ENCODE peak calls at places on chromosomes 5 and 9, in ten cellular contexts. D, S, E, Z, X, T, Y, A, G and V are unnamed samples.

GRCh38 chr5:50968296-50969206 is 302.1 kb downstream of the PARP8 start:
- DNase-seq in D (no peak), S (no peak), E (no peak), Z (no peak), X (no peak), T (no peak), Y (no peak), A (no peak), G (no peak), V (no peak)

GRCh38 chr5:160330212-160330611 is 17.8 kb upstream of the CCNJL start:
- DNase-seq in D (no peak), S (no peak), E (no peak), Z (no peak), X (no peak), T (no peak), Y (no peak), A (no peak), G (no peak), V (no peak)

GRCh38 chr5:155128786-155129512 is 115.4 kb downstream of the KIF4B start:
- DNase-seq in D (no peak), S (no peak), E (no peak), Z (no peak), X (no peak), T (no peak), Y (no peak), A (peak), G (no peak), V (no peak)

GRCh38 chr9:132232522-132232921 is 70.7 kb downstream of the NTNG2 start:
- DNase-seq in D (no peak), S (no peak), E (no peak), Z (no peak), X (no peak), T (no peak), Y (no peak), A (no peak), G (no peak), V (no peak)

GRCh38 chr9:94097788-94098413 is 13.6 kb downstream of the PTPDC1 start:
- DNase-seq in D (no peak), S (peak), E (peak), Z (no peak), X (no peak), T (no peak), Y (no peak), A (peak), G (no peak), V (no peak)

GRCh38 chr9:137064027-137064879 is 6.1 kb downstream of the SAPCD2 start:
- DNase-seq in D (no peak), S (no peak), E (peak), Z (peak), X (peak), T (no peak), Y (peak), A (peak), G (no peak), V (peak)

GRCh38 chr9:31776471-31776870 is 608.0 kb upstream of the ACO1 start:
- DNase-seq in D (no peak), S (no peak), E (no peak), Z (no peak), X (no peak), T (no peak), Y (no peak), A (no peak), G (no peak), V (no peak)

GRCh38 chr5:133523013-133523658 is 89.2 kb downstream of the FSTL4 start:
- DNase-seq in D (no peak), S (no peak), E (no peak), Z (no peak), X (no peak), T (no peak), Y (no peak), A (no peak), G (no peak), V (no peak)

DNA sequence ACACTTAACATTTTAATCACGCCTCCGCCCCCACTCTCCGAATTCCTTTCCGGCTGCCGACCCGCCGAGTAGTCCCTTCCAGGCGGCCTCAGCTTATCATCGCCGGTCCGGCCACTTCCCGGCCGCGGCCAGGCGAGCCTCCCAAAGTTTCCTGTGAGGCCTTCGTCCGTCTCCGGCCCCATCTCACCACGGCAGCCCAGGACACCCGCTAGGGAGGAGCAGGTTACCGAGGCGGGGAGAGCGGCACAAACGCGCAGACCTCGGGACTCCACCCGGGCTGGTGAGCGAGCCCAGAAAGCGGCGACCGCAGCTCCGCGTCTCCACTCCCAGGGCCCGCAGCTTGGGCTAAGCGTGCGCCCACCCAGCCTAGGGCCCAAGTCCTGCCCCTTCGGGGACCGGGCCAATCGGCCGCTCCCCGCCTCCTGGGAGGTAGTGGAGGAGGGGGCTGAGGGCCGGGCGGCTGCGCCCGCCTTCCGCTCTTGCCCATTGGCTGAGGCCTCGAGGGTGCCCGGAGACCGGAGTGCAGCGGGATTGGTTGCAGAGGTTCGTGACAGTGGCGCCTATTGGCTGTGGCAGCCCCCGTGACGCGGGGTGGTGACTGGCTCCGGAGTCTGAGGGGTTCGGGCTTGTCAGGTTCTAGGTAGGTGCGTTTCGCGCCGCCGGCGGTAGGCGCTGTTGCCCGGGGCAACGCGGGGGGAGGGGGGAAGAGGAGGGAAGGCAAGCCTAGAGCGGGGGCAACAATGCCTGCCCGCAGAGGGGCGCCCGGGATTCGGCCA is 845 bp downstream of the FER start:
- DNase-seq in D (peak), S (peak), E (peak), Z (peak), X (peak), T (peak), Y (peak), A (peak), G (peak), V (peak)
- TF ChIP-seq CTCF in D (no peak), S (no peak), E (no peak), Z (no peak), X (peak), T (no peak), Y (peak), A (no peak), G (no peak), V (no peak)

GRCh38 chr9:2720179-2720654 is 2.9 kb downstream of the KCNV2 start:
- DNase-seq in D (no peak), S (no peak), E (no peak), Z (no peak), X (no peak), T (no peak), Y (no peak), A (no peak), G (no peak), V (no peak)
- TF ChIP-seq CTCF in D (no peak), S (no peak), E (no peak), Z (no peak), X (no peak), T (no peak), Y (no peak), A (no peak), G (no peak), V (no peak)

DNA sequence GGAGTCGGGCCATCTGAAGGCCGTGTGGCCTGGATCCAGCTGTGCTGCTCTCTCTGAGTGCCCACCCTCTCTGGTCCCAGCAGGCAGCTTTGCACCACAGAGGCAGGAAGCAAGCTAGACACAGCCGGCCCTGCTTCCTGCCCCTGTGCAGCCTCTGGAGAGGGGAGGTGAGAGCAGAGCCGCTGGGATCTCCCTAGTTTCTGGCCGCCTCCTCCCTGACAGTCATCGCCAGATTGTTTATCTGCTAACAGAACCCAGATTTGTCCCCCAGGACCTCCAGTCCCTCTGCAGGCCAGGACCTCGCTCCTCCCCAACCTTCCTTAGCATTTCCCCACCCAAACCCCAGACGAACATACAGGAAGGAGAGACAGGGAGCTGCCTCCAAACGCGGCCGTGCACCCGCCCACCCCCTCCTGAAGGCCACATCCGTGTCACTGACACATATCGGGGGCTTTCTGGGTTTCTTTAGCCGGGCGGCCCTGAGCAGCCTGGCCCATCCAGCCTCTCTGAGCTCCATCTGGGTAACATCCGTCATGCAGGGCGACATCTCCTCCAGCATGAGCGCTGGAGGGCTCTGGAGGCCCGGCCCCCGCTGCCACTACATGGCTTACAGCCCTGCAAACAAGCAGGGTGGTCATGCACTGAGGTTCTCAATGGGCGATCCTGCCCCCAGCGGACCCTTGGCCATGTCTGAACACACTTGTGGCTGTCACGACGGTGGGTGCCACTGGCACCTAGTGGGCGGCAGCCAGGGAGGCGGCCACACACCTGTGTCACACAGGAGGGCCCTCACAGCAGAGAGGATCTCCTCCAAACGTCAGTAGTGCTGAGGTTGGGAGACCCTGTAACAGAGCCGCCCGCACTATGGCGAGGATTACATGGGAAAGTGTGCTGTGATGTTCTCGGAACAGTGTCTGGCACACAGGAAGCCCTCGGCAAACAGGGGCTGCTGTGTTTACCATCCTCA is 47.6 kb downstream of the DBH start:
- DNase-seq in D (no peak), S (no peak), E (no peak), Z (no peak), X (no peak), T (no peak), Y (peak), A (peak), G (no peak), V (no peak)
- TF ChIP-seq CTCF in D (no peak), S (no peak), E (no peak), Z (no peak), X (no peak), T (no peak), Y (no peak), A (no peak), G (no peak), V (no peak)

DNA sequence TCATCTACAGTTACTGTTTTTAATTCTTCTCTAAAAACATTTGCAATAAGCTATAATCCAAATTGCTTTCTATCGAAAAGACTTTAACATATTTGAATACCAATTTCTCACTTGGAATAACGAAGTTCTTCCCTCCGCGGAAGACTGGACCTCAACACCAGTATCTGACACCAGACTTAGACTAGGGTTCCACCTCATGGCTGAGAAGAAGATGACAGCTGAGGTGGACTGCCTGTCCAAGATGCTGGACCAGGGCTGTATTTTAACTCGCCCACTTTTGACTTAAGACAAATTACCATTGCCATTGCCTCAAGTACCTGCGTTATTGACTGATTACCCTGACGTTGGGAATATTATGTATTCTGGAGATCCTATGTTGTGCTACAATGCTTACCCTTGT is 34.1 kb downstream of the ZMAT2 start:
- DNase-seq in D (no peak), S (no peak), E (no peak), Z (no peak), X (no peak), T (no peak), Y (no peak), A (peak), G (no peak), V (no peak)
- TF ChIP-seq CTCF in D (peak), S (peak), E (no peak), Z (no peak), X (peak), T (no peak), Y (no peak), A (peak), G (no peak), V (no peak)

DNA sequence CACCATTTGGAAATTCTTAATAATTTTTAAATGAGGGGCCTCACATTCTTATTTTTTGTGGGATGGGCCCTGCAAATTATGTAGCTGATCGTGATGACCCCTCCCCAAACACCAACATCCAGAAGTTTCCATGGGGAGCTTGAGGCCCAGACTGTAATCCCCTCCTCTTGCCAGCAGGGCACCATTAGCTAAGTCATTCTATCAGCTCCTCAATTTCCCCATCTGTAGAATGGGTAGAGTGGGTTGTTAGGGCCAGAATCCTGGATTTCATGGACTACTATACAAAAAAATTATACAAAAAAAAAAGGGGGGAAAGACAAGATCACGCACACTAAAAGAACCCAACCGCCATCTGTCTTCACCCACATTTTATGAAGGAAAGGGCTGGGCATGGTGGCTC is 38.4 kb downstream of the SHB start:
- DNase-seq in D (no peak), S (no peak), E (no peak), Z (no peak), X (no peak), T (no peak), Y (no peak), A (no peak), G (no peak), V (no peak)
- TF ChIP-seq CTCF in D (no peak), S (no peak), E (peak), Z (no peak), X (peak), T (no peak), Y (no peak), A (peak), G (peak), V (no peak)

DNA sequence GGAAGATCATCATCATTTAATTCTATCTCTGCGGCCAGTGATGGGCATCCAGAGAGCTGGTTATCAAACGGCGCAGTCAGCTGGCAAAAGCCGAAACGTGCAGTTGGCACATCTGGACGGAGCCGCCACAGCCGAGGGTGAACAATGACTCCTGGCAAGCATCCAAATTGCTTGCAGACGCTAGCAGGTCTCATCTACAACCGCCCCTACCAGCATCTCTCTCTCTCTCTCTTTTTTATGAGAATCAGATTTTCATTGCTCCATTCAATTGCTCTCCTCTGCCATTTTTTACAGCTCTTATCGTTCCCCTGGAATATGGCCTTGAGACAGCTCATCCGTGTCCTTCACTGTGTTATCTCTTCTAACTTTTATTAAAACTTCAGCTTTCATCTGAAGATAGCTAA is 165.2 kb downstream of the MAPKAP1 start:
- DNase-seq in D (no peak), S (no peak), E (no peak), Z (no peak), X (no peak), T (no peak), Y (no peak), A (no peak), G (peak), V (no peak)
- TF ChIP-seq CTCF in D (no peak), S (no peak), E (no peak), Z (no peak), X (no peak), T (no peak), Y (no peak), A (no peak), G (no peak), V (no peak)

DNA sequence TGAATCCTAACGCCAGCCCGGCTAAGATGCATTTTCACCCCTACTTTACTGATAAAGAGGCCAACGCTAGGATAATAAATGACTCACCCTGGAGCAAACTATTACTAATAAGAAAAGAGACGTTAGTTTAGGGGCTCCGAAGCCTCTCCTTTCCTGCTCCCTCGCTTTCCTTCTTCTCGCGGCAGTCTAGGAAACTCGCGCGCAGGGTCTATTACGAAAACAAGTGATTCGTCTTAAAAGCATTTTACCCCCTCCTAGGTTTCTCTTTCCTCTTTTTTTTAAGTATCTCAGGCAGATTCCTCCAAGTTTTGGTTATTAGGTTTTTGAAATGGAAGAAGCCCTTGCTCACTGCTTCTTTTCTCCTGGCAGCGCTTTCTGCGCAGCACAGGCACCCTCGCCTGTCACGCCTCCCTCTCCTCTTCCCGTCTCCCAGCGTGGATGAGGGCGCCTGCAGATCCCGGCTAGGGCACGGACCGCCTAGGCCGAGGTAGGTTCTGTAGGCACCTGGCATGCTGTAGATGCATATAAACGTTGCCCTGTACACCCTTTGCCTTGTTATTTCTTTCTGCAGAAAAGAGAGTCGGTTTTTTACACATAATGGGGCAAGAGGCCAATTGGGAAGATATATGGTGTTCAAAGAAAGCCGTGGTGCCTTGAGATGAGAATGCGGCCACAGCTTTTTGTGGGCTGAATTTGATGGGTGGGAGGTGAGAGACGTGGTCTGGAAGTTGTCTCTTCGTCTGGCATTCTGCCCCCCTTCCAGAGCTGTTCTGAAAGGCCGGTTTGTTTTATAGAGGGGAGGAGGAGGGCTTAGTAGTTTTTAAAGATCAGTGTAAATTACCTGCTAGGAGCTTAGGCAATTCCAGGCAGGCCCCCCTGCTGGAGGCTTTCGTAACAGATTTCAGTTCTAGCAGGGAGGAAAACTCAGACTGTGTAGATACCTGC is 981 bp downstream of the GCNT1 start:
- DNase-seq in D (no peak), S (no peak), E (peak), Z (peak), X (peak), T (no peak), Y (peak), A (peak), G (peak), V (no peak)
- TF ChIP-seq CTCF in D (no peak), S (peak), E (peak), Z (no peak), X (peak), T (no peak), Y (no peak), A (peak), G (peak), V (no peak)